ENCODE peak calls at places on chromosome 22, in eight cellular contexts. One of them, this sample, is unnamed.
A peak's percentile ranks its signal among the peaks of the same experiment; 100 is the strongest.

GRCh38 chr22:31275018-31275417 is 17.3 kb downstream of the PIK3IP1 start:
- DNase-seq in brain microvascular endothelial cell: no peak
- DNase-seq in CD8-positive, alpha-beta memory T cell: no peak
- DNase-seq in GM23248: no peak
- DNase-seq in HCT116: no peak
- DNase-seq in Calu3: no peak
- DNase-seq in activated T-helper 1 cell treated with anti-CD3 and anti-CD28 coated beads, Interleukin-2, amount 50 U/mL, for 16 hours: no peak
- DNase-seq in T-helper 9 cell: no peak
- DNase-seq in this sample: peak; percentile 49

GRCh38 chr22:29517215-29517908 is 36.2 kb downstream of the THOC5 start:
- DNase-seq in brain microvascular endothelial cell: no peak
- DNase-seq in CD8-positive, alpha-beta memory T cell: no peak
- DNase-seq in GM23248: peak; percentile 4
- DNase-seq in HCT116: no peak
- DNase-seq in Calu3: no peak
- DNase-seq in activated T-helper 1 cell treated with anti-CD3 and anti-CD28 coated beads, Interleukin-2, amount 50 U/mL, for 16 hours: no peak
- DNase-seq in T-helper 9 cell: no peak
- DNase-seq in this sample: no peak

GRCh38 chr22:41746563-41747400 is 47.5 kb downstream of the MEI1 start:
- DNase-seq in brain microvascular endothelial cell: peak; percentile 80
- DNase-seq in CD8-positive, alpha-beta memory T cell: peak; percentile 35
- DNase-seq in GM23248: peak; percentile 93
- DNase-seq in HCT116: peak; percentile 69
- DNase-seq in Calu3: peak; percentile 84
- DNase-seq in activated T-helper 1 cell treated with anti-CD3 and anti-CD28 coated beads, Interleukin-2, amount 50 U/mL, for 16 hours: peak; percentile 16
- DNase-seq in T-helper 9 cell: peak; percentile 35
- DNase-seq in this sample: peak; percentile 79

GRCh38 chr22:17896552-17896951 is 122.3 kb upstream of the BID start:
- DNase-seq in brain microvascular endothelial cell: no peak
- DNase-seq in CD8-positive, alpha-beta memory T cell: no peak
- DNase-seq in GM23248: no peak
- DNase-seq in HCT116: no peak
- DNase-seq in Calu3: no peak
- DNase-seq in activated T-helper 1 cell treated with anti-CD3 and anti-CD28 coated beads, Interleukin-2, amount 50 U/mL, for 16 hours: no peak
- DNase-seq in T-helper 9 cell: no peak
- DNase-seq in this sample: no peak

GRCh38 chr22:41417622-41418390 is 28.8 kb downstream of the TOB2 start:
- DNase-seq in brain microvascular endothelial cell: no peak
- DNase-seq in CD8-positive, alpha-beta memory T cell: no peak
- DNase-seq in GM23248: peak; percentile 39
- DNase-seq in HCT116: no peak
- DNase-seq in Calu3: peak; percentile 63
- DNase-seq in activated T-helper 1 cell treated with anti-CD3 and anti-CD28 coated beads, Interleukin-2, amount 50 U/mL, for 16 hours: no peak
- DNase-seq in T-helper 9 cell: no peak
- DNase-seq in this sample: peak; percentile 60

GRCh38 chr22:21094911-21095772 is 49.4 kb downstream of the LRRC74B start:
- DNase-seq in brain microvascular endothelial cell: no peak
- DNase-seq in CD8-positive, alpha-beta memory T cell: no peak
- DNase-seq in GM23248: no peak
- DNase-seq in HCT116: no peak
- DNase-seq in Calu3: no peak
- DNase-seq in activated T-helper 1 cell treated with anti-CD3 and anti-CD28 coated beads, Interleukin-2, amount 50 U/mL, for 16 hours: no peak
- DNase-seq in T-helper 9 cell: no peak
- DNase-seq in this sample: no peak

GRCh38 chr22:32267011-32267410 is 11.9 kb upstream of the SLC5A4 start:
- DNase-seq in brain microvascular endothelial cell: no peak
- DNase-seq in CD8-positive, alpha-beta memory T cell: no peak
- DNase-seq in GM23248: no peak
- DNase-seq in HCT116: no peak
- DNase-seq in Calu3: no peak
- DNase-seq in activated T-helper 1 cell treated with anti-CD3 and anti-CD28 coated beads, Interleukin-2, amount 50 U/mL, for 16 hours: no peak
- DNase-seq in T-helper 9 cell: no peak
- DNase-seq in this sample: no peak

GRCh38 chr22:46584081-46584903 is 35.9 kb upstream of the GRAMD4 start:
- DNase-seq in brain microvascular endothelial cell: peak; percentile 32
- DNase-seq in CD8-positive, alpha-beta memory T cell: no peak
- DNase-seq in GM23248: no peak
- DNase-seq in HCT116: no peak
- DNase-seq in Calu3: no peak
- DNase-seq in activated T-helper 1 cell treated with anti-CD3 and anti-CD28 coated beads, Interleukin-2, amount 50 U/mL, for 16 hours: no peak
- DNase-seq in T-helper 9 cell: no peak
- DNase-seq in this sample: no peak

GRCh38 chr22:36510966-36511881 is 4.4 kb upstream of the FOXRED2 start:
- DNase-seq in brain microvascular endothelial cell: peak; percentile 51
- DNase-seq in CD8-positive, alpha-beta memory T cell: no peak
- DNase-seq in GM23248: peak; percentile 68
- DNase-seq in HCT116: no peak
- DNase-seq in Calu3: peak; percentile 46
- DNase-seq in activated T-helper 1 cell treated with anti-CD3 and anti-CD28 coated beads, Interleukin-2, amount 50 U/mL, for 16 hours: no peak
- DNase-seq in T-helper 9 cell: no peak
- DNase-seq in this sample: peak; percentile 48

GRCh38 chr22:41538583-41538982 is 5.7 kb downstream of the POLR3H start:
- DNase-seq in brain microvascular endothelial cell: no peak
- DNase-seq in CD8-positive, alpha-beta memory T cell: no peak
- DNase-seq in GM23248: no peak
- DNase-seq in HCT116: no peak
- DNase-seq in Calu3: no peak
- DNase-seq in activated T-helper 1 cell treated with anti-CD3 and anti-CD28 coated beads, Interleukin-2, amount 50 U/mL, for 16 hours: no peak
- DNase-seq in T-helper 9 cell: no peak
- DNase-seq in this sample: no peak

GRCh38 chr22:46902998-46903916 is 140.8 kb downstream of the TBC1D22A start:
- DNase-seq in brain microvascular endothelial cell: no peak
- DNase-seq in CD8-positive, alpha-beta memory T cell: no peak
- DNase-seq in GM23248: no peak
- DNase-seq in HCT116: no peak
- DNase-seq in Calu3: no peak
- DNase-seq in activated T-helper 1 cell treated with anti-CD3 and anti-CD28 coated beads, Interleukin-2, amount 50 U/mL, for 16 hours: no peak
- DNase-seq in T-helper 9 cell: no peak
- DNase-seq in this sample: no peak

GRCh38 chr22:49948573-49948957 is 12.0 kb upstream of the PIM3 start:
- DNase-seq in brain microvascular endothelial cell: no peak
- DNase-seq in CD8-positive, alpha-beta memory T cell: no peak
- DNase-seq in GM23248: no peak
- DNase-seq in HCT116: no peak
- DNase-seq in Calu3: no peak
- DNase-seq in activated T-helper 1 cell treated with anti-CD3 and anti-CD28 coated beads, Interleukin-2, amount 50 U/mL, for 16 hours: no peak
- DNase-seq in T-helper 9 cell: no peak
- DNase-seq in this sample: no peak

GRCh38 chr22:36756746-36757607 is 18.9 kb downstream of the IFT27 start:
- DNase-seq in brain microvascular endothelial cell: no peak
- DNase-seq in CD8-positive, alpha-beta memory T cell: no peak
- DNase-seq in GM23248: no peak
- DNase-seq in HCT116: no peak
- DNase-seq in Calu3: no peak
- DNase-seq in activated T-helper 1 cell treated with anti-CD3 and anti-CD28 coated beads, Interleukin-2, amount 50 U/mL, for 16 hours: no peak
- DNase-seq in T-helper 9 cell: no peak
- DNase-seq in this sample: no peak

GRCh38 chr22:29442976-29443375 is 4.6 kb downstream of the RFPL1 start:
- DNase-seq in brain microvascular endothelial cell: no peak
- DNase-seq in CD8-positive, alpha-beta memory T cell: no peak
- DNase-seq in GM23248: no peak
- DNase-seq in HCT116: no peak
- DNase-seq in Calu3: no peak
- DNase-seq in activated T-helper 1 cell treated with anti-CD3 and anti-CD28 coated beads, Interleukin-2, amount 50 U/mL, for 16 hours: no peak
- DNase-seq in T-helper 9 cell: no peak
- DNase-seq in this sample: no peak

GRCh38 chr22:49701380-49702067 is 126.1 kb downstream of the BRD1 start:
- DNase-seq in brain microvascular endothelial cell: no peak
- DNase-seq in CD8-positive, alpha-beta memory T cell: no peak
- DNase-seq in GM23248: no peak
- DNase-seq in HCT116: no peak
- DNase-seq in Calu3: no peak
- DNase-seq in activated T-helper 1 cell treated with anti-CD3 and anti-CD28 coated beads, Interleukin-2, amount 50 U/mL, for 16 hours: no peak
- DNase-seq in T-helper 9 cell: no peak
- DNase-seq in this sample: no peak

GRCh38 chr22:46545041-46545796 is 7.8 kb upstream of the CELSR1 start:
- DNase-seq in brain microvascular endothelial cell: no peak
- DNase-seq in CD8-positive, alpha-beta memory T cell: no peak
- DNase-seq in GM23248: peak; percentile 48
- DNase-seq in HCT116: no peak
- DNase-seq in Calu3: no peak
- DNase-seq in activated T-helper 1 cell treated with anti-CD3 and anti-CD28 coated beads, Interleukin-2, amount 50 U/mL, for 16 hours: no peak
- DNase-seq in T-helper 9 cell: no peak
- DNase-seq in this sample: no peak